ENCODE peak calls at places on chromosomes 13 and 19, in five cellular contexts. One of them, this sample, is unnamed.

GRCh38 chr13:94390881-94391280 is 88.6 kb downstream of the DCT start:
- DNase-seq in activated B cell treated with CpG ODN at 0.5 μM for 24 hours: no peak
- DNase-seq in WTC11: no peak
- DNase-seq in type B pancreatic cell: no peak
- DNase-seq in left ventricle myocardium inferior: no peak
- DNase-seq in this sample: no peak

GRCh38 chr19:51551673-51552440 is 19.2 kb upstream of the ZNF175 start:
- DNase-seq in activated B cell treated with CpG ODN at 0.5 μM for 24 hours: no peak
- DNase-seq in WTC11: no peak
- DNase-seq in type B pancreatic cell: no peak
- DNase-seq in left ventricle myocardium inferior: no peak
- DNase-seq in this sample: no peak

GRCh38 chr13:79806821-79807220 is 325.9 kb downstream of the NDFIP2 start:
- DNase-seq in activated B cell treated with CpG ODN at 0.5 μM for 24 hours: no peak
- DNase-seq in WTC11: no peak
- DNase-seq in type B pancreatic cell: no peak
- DNase-seq in left ventricle myocardium inferior: no peak
- DNase-seq in this sample: no peak

GRCh38 chr13:25409938-25410337 is 38.2 kb downstream of the ATP8A2 start:
- DNase-seq in activated B cell treated with CpG ODN at 0.5 μM for 24 hours: no peak
- DNase-seq in WTC11: no peak
- DNase-seq in type B pancreatic cell: no peak
- DNase-seq in left ventricle myocardium inferior: no peak
- DNase-seq in this sample: no peak

GRCh38 chr13:31733066-31733465 is 6.3 kb upstream of the RXFP2 start:
- DNase-seq in activated B cell treated with CpG ODN at 0.5 μM for 24 hours: no peak
- DNase-seq in WTC11: no peak
- DNase-seq in type B pancreatic cell: no peak
- DNase-seq in left ventricle myocardium inferior: no peak
- DNase-seq in this sample: no peak

GRCh38 chr19:5392476-5392875 is 51.9 kb upstream of the PTPRS start:
- DNase-seq in activated B cell treated with CpG ODN at 0.5 μM for 24 hours: no peak
- DNase-seq in WTC11: no peak
- DNase-seq in type B pancreatic cell: no peak
- DNase-seq in left ventricle myocardium inferior: no peak
- DNase-seq in this sample: no peak

GRCh38 chr13:94058821-94059360 is 420.6 kb downstream of the DCT start:
- DNase-seq in activated B cell treated with CpG ODN at 0.5 μM for 24 hours: no peak
- DNase-seq in WTC11: no peak
- DNase-seq in type B pancreatic cell: no peak
- DNase-seq in left ventricle myocardium inferior: no peak
- DNase-seq in this sample: no peak

GRCh38 chr13:40786568-40786996 is 2.8 kb upstream of the SLC25A15 start:
- DNase-seq in activated B cell treated with CpG ODN at 0.5 μM for 24 hours: no peak
- DNase-seq in WTC11: no peak
- DNase-seq in type B pancreatic cell: no peak
- DNase-seq in left ventricle myocardium inferior: no peak
- DNase-seq in this sample: no peak

GRCh38 chr19:29379257-29379986 is 146.4 kb upstream of the VSTM2B start:
- DNase-seq in activated B cell treated with CpG ODN at 0.5 μM for 24 hours: no peak
- DNase-seq in WTC11: no peak
- DNase-seq in type B pancreatic cell: peak
- DNase-seq in left ventricle myocardium inferior: no peak
- DNase-seq in this sample: no peak

GRCh38 chr13:82758056-82758455 is 1124.2 kb downstream of the SLITRK1 start:
- DNase-seq in activated B cell treated with CpG ODN at 0.5 μM for 24 hours: no peak
- DNase-seq in WTC11: peak
- DNase-seq in type B pancreatic cell: no peak
- DNase-seq in left ventricle myocardium inferior: no peak
- DNase-seq in this sample: no peak
- TF ChIP-seq CTCF in activated B cell treated with CpG ODN at 0.5 μM for 24 hours: no peak
- TF ChIP-seq CTCF in WTC11: peak
- TF ChIP-seq CTCF in type B pancreatic cell: peak
- TF ChIP-seq CTCF in left ventricle myocardium inferior: no peak
- TF ChIP-seq CTCF in this sample: no peak

DNA sequence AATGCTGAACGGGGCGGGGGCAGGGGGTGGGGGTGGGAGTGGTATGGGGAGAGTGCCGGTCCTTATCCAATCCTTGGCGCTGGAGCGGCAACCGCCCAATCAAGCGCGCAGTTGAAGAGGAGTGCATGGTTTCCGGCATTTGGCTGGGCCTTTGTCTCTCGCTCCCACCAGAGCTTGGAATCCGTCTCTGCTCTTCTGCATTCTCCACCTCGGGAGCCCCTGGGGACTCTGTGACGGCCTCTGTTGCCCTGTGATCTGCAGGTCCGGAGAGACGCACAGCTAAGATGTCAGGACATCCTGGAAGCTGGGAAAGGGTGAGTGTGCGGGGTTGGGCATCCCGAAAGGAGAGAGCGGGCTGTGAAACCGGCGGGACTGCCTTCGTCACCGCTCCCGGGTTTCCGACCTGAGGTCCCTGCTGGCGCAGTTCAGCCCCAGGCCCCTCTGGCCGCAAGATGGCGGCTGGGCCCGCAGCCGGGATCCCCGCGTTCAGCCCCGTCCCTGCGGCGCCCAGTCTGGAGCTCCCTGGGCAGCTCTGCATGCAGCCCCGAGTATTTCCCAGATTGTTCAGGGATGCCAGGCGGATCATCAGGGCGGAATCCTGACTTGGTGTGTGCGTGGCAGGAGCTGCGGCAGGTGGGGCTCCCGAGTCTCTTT is 53.6 kb upstream of the ZNF254 start:
- DNase-seq in activated B cell treated with CpG ODN at 0.5 μM for 24 hours: peak
- DNase-seq in WTC11: peak
- DNase-seq in type B pancreatic cell: peak
- DNase-seq in left ventricle myocardium inferior: peak
- DNase-seq in this sample: peak
- TF ChIP-seq CTCF in activated B cell treated with CpG ODN at 0.5 μM for 24 hours: no peak
- TF ChIP-seq CTCF in WTC11: no peak
- TF ChIP-seq CTCF in type B pancreatic cell: no peak
- TF ChIP-seq CTCF in left ventricle myocardium inferior: peak
- TF ChIP-seq CTCF in this sample: no peak

GRCh38 chr13:103036268-103036667 is 29.9 kb downstream of the SLC10A2 start:
- DNase-seq in activated B cell treated with CpG ODN at 0.5 μM for 24 hours: no peak
- DNase-seq in WTC11: no peak
- DNase-seq in type B pancreatic cell: no peak
- DNase-seq in left ventricle myocardium inferior: no peak
- DNase-seq in this sample: no peak
- TF ChIP-seq CTCF in activated B cell treated with CpG ODN at 0.5 μM for 24 hours: no peak
- TF ChIP-seq CTCF in WTC11: no peak
- TF ChIP-seq CTCF in type B pancreatic cell: no peak
- TF ChIP-seq CTCF in left ventricle myocardium inferior: no peak
- TF ChIP-seq CTCF in this sample: no peak

DNA sequence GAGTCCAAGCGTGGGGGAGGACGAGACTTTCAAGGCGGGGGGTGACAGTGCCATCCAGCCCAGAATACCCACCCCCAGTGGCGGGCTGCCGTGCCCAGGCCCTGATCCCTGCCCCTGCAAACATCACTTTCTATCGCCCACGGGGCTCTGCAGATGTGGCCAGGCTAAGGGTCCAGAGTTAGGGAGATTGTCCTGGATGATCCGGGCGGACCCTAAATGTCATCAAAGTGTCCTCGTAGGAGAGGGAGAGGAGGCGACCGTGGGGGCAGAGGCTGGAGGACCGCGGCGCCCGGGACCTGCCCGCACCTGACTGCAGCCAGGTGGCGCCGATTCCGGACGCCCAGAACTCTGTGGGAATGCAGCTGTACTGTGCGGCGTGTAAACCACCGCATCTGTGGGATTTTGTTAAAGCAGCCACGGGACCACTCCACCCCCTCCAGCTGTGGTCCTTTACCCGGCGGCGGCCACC is 32.4 kb downstream of the GJA3 start:
- DNase-seq in activated B cell treated with CpG ODN at 0.5 μM for 24 hours: no peak
- DNase-seq in WTC11: peak
- DNase-seq in type B pancreatic cell: no peak
- DNase-seq in left ventricle myocardium inferior: no peak
- DNase-seq in this sample: no peak
- TF ChIP-seq CTCF in activated B cell treated with CpG ODN at 0.5 μM for 24 hours: no peak
- TF ChIP-seq CTCF in WTC11: no peak
- TF ChIP-seq CTCF in type B pancreatic cell: no peak
- TF ChIP-seq CTCF in left ventricle myocardium inferior: peak
- TF ChIP-seq CTCF in this sample: peak

GRCh38 chr13:60155978-60156377 is 7.8 kb downstream of the DIAPH3 start:
- DNase-seq in activated B cell treated with CpG ODN at 0.5 μM for 24 hours: no peak
- DNase-seq in WTC11: no peak
- DNase-seq in type B pancreatic cell: no peak
- DNase-seq in left ventricle myocardium inferior: no peak
- DNase-seq in this sample: no peak
- TF ChIP-seq CTCF in activated B cell treated with CpG ODN at 0.5 μM for 24 hours: no peak
- TF ChIP-seq CTCF in WTC11: no peak
- TF ChIP-seq CTCF in type B pancreatic cell: peak
- TF ChIP-seq CTCF in left ventricle myocardium inferior: no peak
- TF ChIP-seq CTCF in this sample: no peak

GRCh38 chr13:101785858-101786257 is 333.4 kb downstream of the ITGBL1 start:
- DNase-seq in activated B cell treated with CpG ODN at 0.5 μM for 24 hours: no peak
- DNase-seq in WTC11: peak
- DNase-seq in type B pancreatic cell: no peak
- DNase-seq in left ventricle myocardium inferior: peak
- DNase-seq in this sample: no peak
- TF ChIP-seq CTCF in activated B cell treated with CpG ODN at 0.5 μM for 24 hours: no peak
- TF ChIP-seq CTCF in WTC11: no peak
- TF ChIP-seq CTCF in type B pancreatic cell: peak
- TF ChIP-seq CTCF in left ventricle myocardium inferior: peak
- TF ChIP-seq CTCF in this sample: no peak

DNA sequence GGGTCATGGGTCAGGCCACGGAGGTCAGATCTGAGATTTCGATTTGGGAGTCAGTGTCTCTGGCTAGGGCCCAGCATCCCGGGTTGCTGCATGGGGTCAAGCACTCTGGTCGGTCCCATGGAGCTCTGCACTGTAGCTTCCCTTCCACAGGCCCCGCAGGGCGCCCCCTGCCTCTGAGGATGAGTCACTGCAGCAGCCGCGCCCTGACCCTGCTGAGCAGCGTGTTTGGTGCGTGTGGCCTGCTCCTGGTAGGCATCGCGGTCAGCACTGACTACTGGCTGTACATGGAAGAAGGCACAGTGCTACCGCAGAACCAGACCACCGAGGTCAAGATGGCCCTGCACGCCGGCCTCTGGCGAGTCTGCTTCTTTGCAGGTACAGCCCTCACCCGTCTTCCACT is 3.6 kb downstream of the CACNG7 start:
- DNase-seq in activated B cell treated with CpG ODN at 0.5 μM for 24 hours: no peak
- DNase-seq in WTC11: peak
- DNase-seq in type B pancreatic cell: no peak
- DNase-seq in left ventricle myocardium inferior: no peak
- DNase-seq in this sample: no peak
- TF ChIP-seq CTCF in activated B cell treated with CpG ODN at 0.5 μM for 24 hours: no peak
- TF ChIP-seq CTCF in WTC11: peak
- TF ChIP-seq CTCF in type B pancreatic cell: peak
- TF ChIP-seq CTCF in left ventricle myocardium inferior: peak
- TF ChIP-seq CTCF in this sample: no peak

DNA sequence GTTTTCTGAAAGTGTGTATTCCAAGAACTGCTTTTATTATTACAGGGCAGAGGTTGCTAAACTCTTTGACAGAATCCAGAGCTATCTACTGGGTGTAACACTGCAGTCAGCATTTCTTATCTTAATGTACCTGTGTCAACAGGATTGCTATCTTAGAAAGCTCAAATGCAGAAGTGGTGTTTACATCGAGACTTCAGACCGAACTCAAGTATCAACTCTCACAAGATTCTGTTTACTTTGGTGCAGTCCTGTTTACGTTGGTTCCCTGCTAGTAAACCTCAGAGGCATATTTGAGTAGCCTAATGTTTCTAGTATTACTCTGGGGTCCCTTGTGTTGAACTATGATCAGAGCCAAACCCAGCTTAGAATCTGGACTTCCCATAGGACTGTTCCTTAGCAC is 20.5 kb downstream of the SLC15A1 start:
- DNase-seq in activated B cell treated with CpG ODN at 0.5 μM for 24 hours: no peak
- DNase-seq in WTC11: no peak
- DNase-seq in type B pancreatic cell: no peak
- DNase-seq in left ventricle myocardium inferior: no peak
- DNase-seq in this sample: no peak
- TF ChIP-seq CTCF in activated B cell treated with CpG ODN at 0.5 μM for 24 hours: no peak
- TF ChIP-seq CTCF in WTC11: no peak
- TF ChIP-seq CTCF in type B pancreatic cell: no peak
- TF ChIP-seq CTCF in left ventricle myocardium inferior: no peak
- TF ChIP-seq CTCF in this sample: no peak

DNA sequence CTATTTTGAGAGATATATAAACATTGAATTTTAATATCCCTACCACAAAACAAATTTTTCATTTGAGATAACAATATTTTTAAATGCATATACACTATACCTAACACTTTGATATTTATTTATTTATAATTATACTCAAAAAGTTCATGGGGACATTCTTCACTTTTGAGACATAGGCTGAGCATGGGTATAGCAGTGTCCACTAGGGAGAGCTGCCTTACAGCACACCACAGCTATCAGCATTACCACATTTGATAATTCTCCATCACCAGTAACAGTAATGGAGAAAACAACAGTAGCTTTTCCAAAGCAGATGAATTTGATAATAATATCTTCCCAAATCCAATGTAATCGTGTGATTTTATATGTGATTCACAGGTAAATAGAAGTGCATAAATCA is 626.1 kb downstream of the DACH1 start:
- DNase-seq in activated B cell treated with CpG ODN at 0.5 μM for 24 hours: no peak
- DNase-seq in WTC11: no peak
- DNase-seq in type B pancreatic cell: no peak
- DNase-seq in left ventricle myocardium inferior: no peak
- DNase-seq in this sample: no peak
- TF ChIP-seq CTCF in activated B cell treated with CpG ODN at 0.5 μM for 24 hours: no peak
- TF ChIP-seq CTCF in WTC11: no peak
- TF ChIP-seq CTCF in type B pancreatic cell: peak
- TF ChIP-seq CTCF in left ventricle myocardium inferior: peak
- TF ChIP-seq CTCF in this sample: no peak

This sample was measured in CD4-positive, alpha-beta T cell.